ENCODE peak calls at places on chromosomes 5 and 9, in ten cellular contexts. One of them, this sample, is unnamed.

GRCh38 chr9:134214395-134214765 is 50.0 kb upstream of the RNU6ATAC start:
- DNase-seq in fibroblast of lung: no peak
- DNase-seq in right lobe of liver: no peak
- DNase-seq in HepG2: peak
- DNase-seq in heart left ventricle: peak
- DNase-seq in GM13977: no peak
- DNase-seq in testis: no peak
- DNase-seq in glutamatergic neuron: no peak
- DNase-seq in fibroblast of mammary gland: no peak
- DNase-seq in Caco-2: no peak
- DNase-seq in this sample: no peak

GRCh38 chr5:148145916-148146315 is 22.4 kb upstream of the SPINK14 start:
- DNase-seq in fibroblast of lung: peak
- DNase-seq in right lobe of liver: no peak
- DNase-seq in HepG2: peak
- DNase-seq in heart left ventricle: no peak
- DNase-seq in GM13977: no peak
- DNase-seq in testis: no peak
- DNase-seq in glutamatergic neuron: no peak
- DNase-seq in fibroblast of mammary gland: peak
- DNase-seq in Caco-2: peak
- DNase-seq in this sample: no peak

GRCh38 chr5:169374761-169375160 is 73.8 kb upstream of the SLIT3 start:
- DNase-seq in fibroblast of lung: no peak
- DNase-seq in right lobe of liver: no peak
- DNase-seq in HepG2: no peak
- DNase-seq in heart left ventricle: no peak
- DNase-seq in GM13977: no peak
- DNase-seq in testis: no peak
- DNase-seq in glutamatergic neuron: no peak
- DNase-seq in fibroblast of mammary gland: no peak
- DNase-seq in Caco-2: no peak
- DNase-seq in this sample: no peak

GRCh38 chr9:129258124-129258822 is 80.2 kb upstream of the IER5L start:
- DNase-seq in fibroblast of lung: peak
- DNase-seq in right lobe of liver: peak
- DNase-seq in HepG2: peak
- DNase-seq in heart left ventricle: peak
- DNase-seq in GM13977: peak
- DNase-seq in testis: peak
- DNase-seq in glutamatergic neuron: peak
- DNase-seq in fibroblast of mammary gland: peak
- DNase-seq in Caco-2: peak
- DNase-seq in this sample: no peak

GRCh38 chr5:171681667-171682066 is 104.0 kb upstream of the SMIM23 start:
- DNase-seq in fibroblast of lung: no peak
- DNase-seq in right lobe of liver: no peak
- DNase-seq in HepG2: no peak
- DNase-seq in heart left ventricle: no peak
- DNase-seq in GM13977: no peak
- DNase-seq in testis: no peak
- DNase-seq in glutamatergic neuron: no peak
- DNase-seq in fibroblast of mammary gland: peak
- DNase-seq in Caco-2: no peak
- DNase-seq in this sample: no peak

GRCh38 chr5:146448783-146449519 is 1.8 kb downstream of the TCERG1 start:
- DNase-seq in fibroblast of lung: no peak
- DNase-seq in right lobe of liver: no peak
- DNase-seq in HepG2: no peak
- DNase-seq in heart left ventricle: no peak
- DNase-seq in GM13977: no peak
- DNase-seq in testis: no peak
- DNase-seq in glutamatergic neuron: no peak
- DNase-seq in fibroblast of mammary gland: no peak
- DNase-seq in Caco-2: no peak
- DNase-seq in this sample: no peak

GRCh38 chr5:39119404-39120051 is 45.3 kb upstream of the RICTOR start:
- DNase-seq in fibroblast of lung: no peak
- DNase-seq in right lobe of liver: no peak
- DNase-seq in HepG2: no peak
- DNase-seq in heart left ventricle: no peak
- DNase-seq in GM13977: no peak
- DNase-seq in testis: no peak
- DNase-seq in glutamatergic neuron: no peak
- DNase-seq in fibroblast of mammary gland: no peak
- DNase-seq in Caco-2: no peak
- DNase-seq in this sample: no peak

GRCh38 chr9:130320697-130321080 is 55.1 kb downstream of the HMCN2 start:
- DNase-seq in fibroblast of lung: no peak
- DNase-seq in right lobe of liver: peak
- DNase-seq in HepG2: peak
- DNase-seq in heart left ventricle: no peak
- DNase-seq in GM13977: no peak
- DNase-seq in testis: peak
- DNase-seq in glutamatergic neuron: no peak
- DNase-seq in fibroblast of mammary gland: no peak
- DNase-seq in Caco-2: no peak
- DNase-seq in this sample: no peak

GRCh38 chr9:35691325-35691631 is 1.6 kb upstream of the TPM2 start:
- DNase-seq in fibroblast of lung: no peak
- DNase-seq in right lobe of liver: no peak
- DNase-seq in HepG2: no peak
- DNase-seq in heart left ventricle: no peak
- DNase-seq in GM13977: no peak
- DNase-seq in testis: no peak
- DNase-seq in glutamatergic neuron: no peak
- DNase-seq in fibroblast of mammary gland: no peak
- DNase-seq in Caco-2: no peak
- DNase-seq in this sample: no peak

GRCh38 chr9:87595605-87596004 is 97.9 kb downstream of the DAPK1 start:
- DNase-seq in fibroblast of lung: no peak
- DNase-seq in right lobe of liver: no peak
- DNase-seq in HepG2: no peak
- DNase-seq in heart left ventricle: no peak
- DNase-seq in GM13977: no peak
- DNase-seq in testis: no peak
- DNase-seq in glutamatergic neuron: no peak
- DNase-seq in fibroblast of mammary gland: no peak
- DNase-seq in Caco-2: no peak
- DNase-seq in this sample: no peak

GRCh38 chr9:2109066-2109650 is 94.0 kb downstream of the SMARCA2 start:
- DNase-seq in fibroblast of lung: peak
- DNase-seq in right lobe of liver: no peak
- DNase-seq in HepG2: no peak
- DNase-seq in heart left ventricle: no peak
- DNase-seq in GM13977: no peak
- DNase-seq in testis: no peak
- DNase-seq in glutamatergic neuron: no peak
- DNase-seq in fibroblast of mammary gland: peak
- DNase-seq in Caco-2: no peak
- DNase-seq in this sample: no peak

GRCh38 chr5:138975098-138975847 is 100.1 kb upstream of the LRRTM2 start:
- DNase-seq in fibroblast of lung: peak
- DNase-seq in right lobe of liver: no peak
- DNase-seq in HepG2: no peak
- DNase-seq in heart left ventricle: peak
- DNase-seq in GM13977: no peak
- DNase-seq in testis: peak
- DNase-seq in glutamatergic neuron: no peak
- DNase-seq in fibroblast of mammary gland: peak
- DNase-seq in Caco-2: no peak
- DNase-seq in this sample: no peak

GRCh38 chr9:75855509-75855908 is 35.0 kb upstream of the PCSK5 start:
- DNase-seq in fibroblast of lung: peak
- DNase-seq in right lobe of liver: no peak
- DNase-seq in HepG2: peak
- DNase-seq in heart left ventricle: no peak
- DNase-seq in GM13977: peak
- DNase-seq in testis: peak
- DNase-seq in glutamatergic neuron: no peak
- DNase-seq in fibroblast of mammary gland: peak
- DNase-seq in Caco-2: no peak
- DNase-seq in this sample: no peak

GRCh38 chr9:563200-563599 is 278.3 kb upstream of the DMRT1 start:
- DNase-seq in fibroblast of lung: no peak
- DNase-seq in right lobe of liver: no peak
- DNase-seq in HepG2: no peak
- DNase-seq in heart left ventricle: no peak
- DNase-seq in GM13977: no peak
- DNase-seq in testis: no peak
- DNase-seq in glutamatergic neuron: no peak
- DNase-seq in fibroblast of mammary gland: no peak
- DNase-seq in Caco-2: no peak
- DNase-seq in this sample: no peak

GRCh38 chr9:92887880-92888338 is 10.1 kb upstream of the ZNF484 start:
- DNase-seq in fibroblast of lung: no peak
- DNase-seq in right lobe of liver: no peak
- DNase-seq in HepG2: no peak
- DNase-seq in heart left ventricle: no peak
- DNase-seq in GM13977: no peak
- DNase-seq in testis: no peak
- DNase-seq in glutamatergic neuron: no peak
- DNase-seq in fibroblast of mammary gland: no peak
- DNase-seq in Caco-2: no peak
- DNase-seq in this sample: no peak

GRCh38 chr9:82410891-82411290 is 422.3 kb downstream of the SPATA31D1 start:
- DNase-seq in fibroblast of lung: no peak
- DNase-seq in right lobe of liver: no peak
- DNase-seq in HepG2: no peak
- DNase-seq in heart left ventricle: no peak
- DNase-seq in GM13977: no peak
- DNase-seq in testis: no peak
- DNase-seq in glutamatergic neuron: no peak
- DNase-seq in fibroblast of mammary gland: no peak
- DNase-seq in Caco-2: no peak
- DNase-seq in this sample: no peak

GRCh38 chr9:89236955-89237573 is 58.4 kb upstream of the SHC3 start:
- DNase-seq in fibroblast of lung: no peak
- DNase-seq in right lobe of liver: no peak
- DNase-seq in HepG2: no peak
- DNase-seq in heart left ventricle: no peak
- DNase-seq in GM13977: no peak
- DNase-seq in testis: no peak
- DNase-seq in glutamatergic neuron: no peak
- DNase-seq in fibroblast of mammary gland: no peak
- DNase-seq in Caco-2: peak
- DNase-seq in this sample: no peak

GRCh38 chr9:89234186-89234585 is 55.6 kb upstream of the SHC3 start:
- DNase-seq in fibroblast of lung: no peak
- DNase-seq in right lobe of liver: no peak
- DNase-seq in HepG2: no peak
- DNase-seq in heart left ventricle: no peak
- DNase-seq in GM13977: no peak
- DNase-seq in testis: no peak
- DNase-seq in glutamatergic neuron: no peak
- DNase-seq in fibroblast of mammary gland: no peak
- DNase-seq in Caco-2: no peak
- DNase-seq in this sample: no peak

DNA sequence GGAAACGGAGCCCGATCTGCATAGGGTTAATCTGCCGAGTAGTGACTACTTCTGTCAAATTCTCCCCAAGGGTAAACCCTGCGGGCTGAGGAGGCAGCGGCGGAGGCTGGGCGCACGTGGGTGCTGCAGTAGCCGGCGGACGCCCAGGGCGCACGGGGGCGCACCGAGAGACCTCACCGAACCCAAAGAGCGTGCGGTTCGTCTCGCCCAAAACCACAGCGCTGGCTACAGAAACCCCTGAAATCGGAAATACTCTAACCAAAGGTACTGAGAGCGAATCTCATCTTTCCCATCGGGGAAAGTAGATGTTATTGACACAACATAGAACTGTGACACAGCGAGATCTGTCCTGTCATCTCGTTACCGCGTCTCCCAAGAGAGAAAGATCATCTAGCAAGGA is 56.0 kb upstream of the SHC3 start:
- DNase-seq in fibroblast of lung: peak
- DNase-seq in right lobe of liver: no peak
- DNase-seq in HepG2: no peak
- DNase-seq in heart left ventricle: no peak
- DNase-seq in GM13977: peak
- DNase-seq in testis: no peak
- DNase-seq in glutamatergic neuron: peak
- DNase-seq in fibroblast of mammary gland: peak
- DNase-seq in Caco-2: no peak
- DNase-seq in this sample: no peak
- TF ChIP-seq CTCF in fibroblast of lung: peak
- TF ChIP-seq CTCF in right lobe of liver: no peak
- TF ChIP-seq CTCF in HepG2: no peak
- TF ChIP-seq CTCF in heart left ventricle: no peak
- TF ChIP-seq CTCF in GM13977: peak
- TF ChIP-seq CTCF in testis: no peak
- TF ChIP-seq CTCF in glutamatergic neuron: no peak
- TF ChIP-seq CTCF in fibroblast of mammary gland: no peak
- TF ChIP-seq CTCF in Caco-2: no peak
- TF ChIP-seq CTCF in this sample: no peak

GRCh38 chr5:54518146-54519082 is 855 bp downstream of the SNX18 start:
- DNase-seq in fibroblast of lung: no peak
- DNase-seq in right lobe of liver: peak
- DNase-seq in HepG2: no peak
- DNase-seq in heart left ventricle: peak
- DNase-seq in GM13977: peak
- DNase-seq in testis: no peak
- DNase-seq in glutamatergic neuron: peak
- DNase-seq in fibroblast of mammary gland: no peak
- DNase-seq in Caco-2: peak
- DNase-seq in this sample: no peak
- TF ChIP-seq CTCF in fibroblast of lung: no peak
- TF ChIP-seq CTCF in right lobe of liver: no peak
- TF ChIP-seq CTCF in HepG2: peak
- TF ChIP-seq CTCF in heart left ventricle: no peak
- TF ChIP-seq CTCF in GM13977: peak
- TF ChIP-seq CTCF in testis: no peak
- TF ChIP-seq CTCF in glutamatergic neuron: no peak
- TF ChIP-seq CTCF in fibroblast of mammary gland: no peak
- TF ChIP-seq CTCF in Caco-2: no peak
- TF ChIP-seq CTCF in this sample: peak

GRCh38 chr5:10145922-10146321 is 103.8 kb downstream of the ATPSCKMT start:
- DNase-seq in fibroblast of lung: peak
- DNase-seq in right lobe of liver: no peak
- DNase-seq in HepG2: peak
- DNase-seq in heart left ventricle: no peak
- DNase-seq in GM13977: no peak
- DNase-seq in testis: no peak
- DNase-seq in glutamatergic neuron: no peak
- DNase-seq in fibroblast of mammary gland: peak
- DNase-seq in Caco-2: no peak
- DNase-seq in this sample: no peak
- TF ChIP-seq CTCF in fibroblast of lung: peak
- TF ChIP-seq CTCF in right lobe of liver: peak
- TF ChIP-seq CTCF in HepG2: peak
- TF ChIP-seq CTCF in heart left ventricle: no peak
- TF ChIP-seq CTCF in GM13977: peak
- TF ChIP-seq CTCF in testis: peak
- TF ChIP-seq CTCF in glutamatergic neuron: no peak
- TF ChIP-seq CTCF in fibroblast of mammary gland: peak
- TF ChIP-seq CTCF in Caco-2: peak
- TF ChIP-seq CTCF in this sample: peak

DNA sequence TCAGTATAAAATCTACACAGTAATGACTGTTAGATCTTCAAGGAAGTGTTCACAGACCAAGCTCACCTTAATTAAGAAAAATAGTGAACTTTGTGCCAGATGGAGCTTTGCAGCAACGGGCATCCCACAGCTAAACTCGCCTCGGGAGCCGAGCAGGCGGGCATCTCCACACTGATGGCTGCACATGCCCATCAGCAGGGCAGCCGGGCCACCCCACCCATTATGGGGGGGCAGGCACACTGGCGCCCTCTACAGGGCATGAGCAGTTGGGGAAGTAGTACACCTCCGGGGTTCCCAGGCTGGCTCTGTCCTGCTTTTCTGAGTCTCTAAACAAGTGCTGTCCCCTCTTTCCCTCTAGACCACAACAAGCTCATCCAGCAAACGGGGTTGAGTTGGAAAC is 21.6 kb downstream of the ANKS6 start:
- DNase-seq in fibroblast of lung: no peak
- DNase-seq in right lobe of liver: no peak
- DNase-seq in HepG2: no peak
- DNase-seq in heart left ventricle: no peak
- DNase-seq in GM13977: no peak
- DNase-seq in testis: no peak
- DNase-seq in glutamatergic neuron: no peak
- DNase-seq in fibroblast of mammary gland: peak
- DNase-seq in Caco-2: no peak
- DNase-seq in this sample: peak
- TF ChIP-seq CTCF in fibroblast of lung: peak
- TF ChIP-seq CTCF in right lobe of liver: peak
- TF ChIP-seq CTCF in HepG2: peak
- TF ChIP-seq CTCF in heart left ventricle: peak
- TF ChIP-seq CTCF in GM13977: peak
- TF ChIP-seq CTCF in testis: peak
- TF ChIP-seq CTCF in glutamatergic neuron: peak
- TF ChIP-seq CTCF in fibroblast of mammary gland: peak
- TF ChIP-seq CTCF in Caco-2: no peak
- TF ChIP-seq CTCF in this sample: peak

This sample was measured in chondrocyte.